ENCODE peak calls at places on chromosome 10, in five cellular contexts. I is H1, Y is HCT116, F is OCI-LY7, P is GM23248. R is an unnamed sample. For H4K20me1, the result is how much of the 10 kb centered on the place peaks cover.

GRCh38 chr10:93074137-93074596 is 474 bp downstream of the CYP26A1 start:
- DNase-seq in P (peak), I (no peak), Y (no peak), F (no peak), R (no peak)

GRCh38 chr10:5840314-5841307 is 27.4 kb upstream of the GDI2 start:
- DNase-seq in F (peak), Y (no peak), P (no peak), I (no peak), R (no peak)

GRCh38 chr10:35391153-35391953 is 55.0 kb downstream of the CCNY start:
- DNase-seq in Y (no peak), I (no peak), F (no peak), P (no peak), R (no peak)

GRCh38 chr10:83765711-83766110 is 373.6 kb upstream of the GHITM start:
- DNase-seq in Y (no peak), P (no peak), F (no peak), I (no peak), R (no peak)

GRCh38 chr10:14564268-14564744 is 210.4 kb downstream of the FAM107B start:
- DNase-seq in P (no peak), I (no peak), Y (no peak), F (no peak), R (no peak)

GRCh38 chr10:43259981-43260761 is 6.7 kb downstream of the RASGEF1A start:
- DNase-seq in I (no peak), F (no peak), P (no peak), Y (no peak), R (no peak)

GRCh38 chr10:68348265-68348741 is 15.6 kb upstream of the PBLD start:
- DNase-seq in P (peak), I (no peak), Y (peak), F (peak), R (no peak)

GRCh38 chr10:6233725-6234277 is 31.1 kb downstream of the PFKFB3 start:
- DNase-seq in Y (no peak), F (no peak), P (no peak), I (no peak), R (no peak)

GRCh38 chr10:129743738-129744133 is 220.3 kb downstream of the EBF3 start:
- DNase-seq in Y (no peak), I (no peak), P (no peak), F (no peak), R (no peak)

GRCh38 chr10:115092555-115093285 is 445 bp upstream of the ATRNL1 start:
- DNase-seq in F (no peak), P (peak), Y (no peak), I (peak), R (no peak)

GRCh38 chr10:51031995-51032394 is 42.3 kb upstream of the PRKG1 start:
- DNase-seq in I (no peak), P (no peak), F (no peak), Y (no peak), R (no peak)

GRCh38 chr10:42958142-42958868 is 118.6 kb upstream of the RET start:
- DNase-seq in Y (no peak), P (no peak), F (no peak), I (no peak), R (no peak)

GRCh38 chr10:62812672-62813439 is 3.3 kb downstream of the EGR2 start:
- DNase-seq in I (no peak), P (no peak), Y (no peak), F (no peak), R (no peak)

GRCh38 chr10:4215963-4216575 is 431.1 kb upstream of the KLF6 start:
- DNase-seq in I (no peak), F (no peak), Y (no peak), P (no peak), R (no peak)

GRCh38 chr10:42924484-42924883 is 141.9 kb downstream of the BMS1 start:
- DNase-seq in I (no peak), Y (no peak), P (no peak), F (no peak), R (no peak)

GRCh38 chr10:62818426-62819011 is 2.4 kb upstream of the EGR2 start:
- DNase-seq in I (peak), P (peak), Y (no peak), F (no peak), R (no peak)

GRCh38 chr10:86960003-86960862 is 1.8 kb downstream of the SNCG start:
- DNase-seq in Y (peak), I (peak), P (peak), F (peak), R (no peak)

GRCh38 chr10:115514895-115515294 is 421.7 kb downstream of the ATRNL1 start:
- DNase-seq in F (no peak), I (no peak), P (no peak), Y (no peak), R (no peak)

GRCh38 chr10:100996678-100997363 is 2.8 kb upstream of the LZTS2 start:
- DNase-seq in Y (no peak), I (peak), F (peak), P (peak), R (no peak)

GRCh38 chr10:8060010-8060703 is 5.7 kb downstream of the GATA3 start:
- DNase-seq in F (peak), Y (no peak), I (peak), P (peak), R (no peak)

GRCh38 chr10:68397005-68397404 is 10.1 kb downstream of the RUFY2 start:
- DNase-seq in I (no peak), Y (no peak), P (no peak), F (no peak), R (no peak)

GRCh38 chr10:70615784-70616511 is 13.4 kb upstream of the PRF1 start:
- DNase-seq in F (no peak), P (no peak), Y (no peak), I (peak), R (no peak)

GRCh38 chr10:80259405-80259871 is 30.0 kb downstream of the MAT1A start:
- DNase-seq in F (no peak), I (no peak), P (peak), Y (no peak), R (no peak)

GRCh38 chr10:79442171-79443040 is 3.0 kb downstream of the ZCCHC24 start:
- DNase-seq in I (no peak), F (no peak), P (no peak), Y (no peak), R (no peak)

GRCh38 chr10:69316313-69317059 is 38.2 kb downstream of the HK1 start:
- DNase-seq in Y (no peak), F (no peak), I (no peak), P (peak), R (no peak)

GRCh38 chr10:93559490-93559889 is 7.0 kb upstream of the FFAR4 start:
- DNase-seq in P (no peak), F (no peak), Y (no peak), I (no peak), R (no peak)

GRCh38 chr10:99859585-99859984 is 77.1 kb downstream of the ABCC2 start:
- DNase-seq in I (no peak), F (peak), Y (peak), P (no peak), R (no peak)

GRCh38 chr10:97553575-97554100 is 18.9 kb upstream of the ANKRD2 start:
- DNase-seq in F (peak), Y (no peak), I (peak), P (peak), R (no peak)

GRCh38 chr10:110865804-110866482 is 5.8 kb upstream of the PDCD4 start:
- DNase-seq in Y (no peak), I (no peak), P (peak), F (peak), R (no peak)

GRCh38 chr10:110863361-110863760 is 8.4 kb upstream of the PDCD4 start:
- DNase-seq in Y (no peak), F (no peak), P (peak), I (no peak), R (no peak)

GRCh38 chr10:110863956-110864355 is 7.8 kb upstream of the PDCD4 start:
- DNase-seq in P (no peak), Y (no peak), I (no peak), F (no peak), R (no peak)

GRCh38 chr10:110865184-110865803 is 6.4 kb upstream of the PDCD4 start:
- DNase-seq in F (no peak), Y (no peak), P (peak), I (no peak), R (no peak)

GRCh38 chr10:110864662-110865140 is 7.0 kb upstream of the PDCD4 start:
- DNase-seq in P (peak), F (peak), I (no peak), Y (no peak), R (no peak)
- H3K4me3 ChIP-seq in P (peak), F (peak), I (no peak), Y (no peak), R (no peak)

DNA sequence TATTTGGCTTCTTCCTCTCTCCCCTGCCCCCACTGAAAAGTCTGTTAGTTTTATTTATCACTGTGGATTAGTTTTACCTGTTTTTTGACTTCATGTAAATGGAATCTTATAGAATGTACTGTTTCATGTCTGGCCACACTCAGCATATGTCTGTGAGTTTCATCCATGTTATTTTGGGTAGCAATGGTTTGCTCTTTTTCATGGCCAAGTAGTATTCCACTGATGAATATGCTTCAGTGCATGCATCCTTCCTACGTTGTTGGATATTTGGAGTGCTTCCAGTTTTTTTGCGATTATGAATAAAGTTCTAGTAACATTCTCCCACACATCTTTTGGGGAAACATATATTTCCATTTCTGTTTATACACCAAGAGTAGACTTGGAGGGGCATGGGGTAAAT is 19.1 kb downstream of the TCF7L2 start:
- DNase-seq in Y (no peak), F (no peak), I (no peak), P (no peak), R (no peak)
- H4K20me1 ChIP-seq in Y (under half), F (under half), I (under half), P (under half), R (under half)

DNA sequence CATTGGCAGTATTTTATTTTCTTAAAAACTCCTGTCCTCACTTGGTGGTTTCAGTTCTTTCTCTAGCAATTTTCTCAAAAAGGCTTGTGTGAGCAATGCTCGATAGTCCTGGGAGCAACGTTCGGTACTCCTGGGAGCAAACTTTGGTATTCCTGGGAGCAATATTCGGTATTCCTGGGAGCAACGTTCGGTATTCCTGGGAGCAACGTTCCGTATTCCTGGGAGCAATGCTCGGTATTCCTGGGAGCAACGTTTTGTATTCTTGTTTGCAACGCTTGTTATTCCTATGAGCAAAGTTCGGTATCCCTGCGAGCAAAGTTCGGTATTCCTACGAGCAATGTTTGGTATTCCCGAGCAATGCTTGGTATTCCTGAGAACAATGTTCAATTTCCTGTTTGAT is 362.0 kb upstream of the ADARB2 start:
- DNase-seq in I (no peak), P (no peak), Y (no peak), F (no peak), R (no peak)
- H3K4me3 ChIP-seq in I (no peak), P (no peak), Y (no peak), F (no peak), R (no peak)

DNA sequence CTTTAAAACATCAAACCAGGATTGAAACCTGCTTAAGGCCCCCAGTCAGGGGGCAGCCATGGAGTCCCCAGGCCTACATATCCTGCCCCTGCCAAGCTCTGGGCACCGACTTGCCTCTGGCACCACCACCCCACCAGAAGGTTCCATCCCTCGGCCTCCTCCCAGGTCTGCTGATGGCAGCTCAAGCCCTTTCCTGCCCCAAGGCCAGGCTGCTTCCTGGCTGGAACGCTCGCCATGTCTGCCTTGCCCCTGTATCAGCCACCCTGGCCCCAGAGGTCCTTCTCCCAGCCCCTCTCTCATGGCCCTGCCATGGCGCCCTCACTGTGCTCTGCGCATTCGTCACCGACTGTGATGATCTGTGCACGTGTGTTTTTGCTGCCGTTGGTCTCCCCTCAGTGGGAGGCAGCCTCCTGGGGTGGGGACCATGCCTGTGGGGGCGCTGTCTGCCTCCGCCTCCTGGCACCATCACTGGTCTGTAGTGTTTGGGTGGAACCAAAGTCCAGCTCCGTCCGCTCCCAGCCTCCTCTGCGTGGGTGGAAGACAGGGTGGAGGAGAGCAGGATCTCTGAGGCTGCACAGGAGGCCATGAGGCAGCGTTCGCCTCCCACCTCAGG is 3.2 kb downstream of the DPYSL4 start:
- DNase-seq in F (no peak), Y (no peak), P (no peak), I (no peak), R (no peak)
- H4K20me1 ChIP-seq in F (under half), Y (under half), P (under half), I (under half), R (under half)

GRCh38 chr10:96289218-96289910 is 14.9 kb upstream of the DNTT start:
- DNase-seq in P (no peak), Y (no peak), I (no peak), F (no peak), R (no peak)
- H3K4me3 ChIP-seq in P (no peak), Y (no peak), I (no peak), F (no peak), R (no peak)